ENCODE peak calls at places on chromosomes 1 and 21, in four cellular contexts. One of them, this sample, is unnamed.
A peak's percentile ranks its signal among the peaks of the same experiment; 100 is the strongest.

GRCh38 chr1:175155936-175156335 is 36.6 kb downstream of the KIAA0040 start:
- DNase-seq in neural crest cell: no peak
- DNase-seq in PC-3: no peak
- DNase-seq in HFF-Myc: no peak
- DNase-seq in this sample: no peak

GRCh38 chr1:25744140-25744581 is 55.8 kb upstream of the SELENON start:
- DNase-seq in PC-3: peak; percentile 60
- DNase-seq in neural crest cell: no peak
- DNase-seq in HFF-Myc: peak; percentile 3
- DNase-seq in this sample: peak; percentile 90

GRCh38 chr1:2356401-2356800 is 35.0 kb downstream of the MORN1 start:
- DNase-seq in neural crest cell: no peak
- DNase-seq in HFF-Myc: no peak
- DNase-seq in PC-3: no peak
- DNase-seq in this sample: no peak

GRCh38 chr1:35210306-35211112 is 17.6 kb upstream of the SFPQ start:
- DNase-seq in PC-3: no peak
- DNase-seq in HFF-Myc: no peak
- DNase-seq in neural crest cell: no peak
- DNase-seq in this sample: no peak

GRCh38 chr1:175808573-175808972 is 65.2 kb upstream of the TNR start:
- DNase-seq in neural crest cell: no peak
- DNase-seq in HFF-Myc: no peak
- DNase-seq in PC-3: no peak
- DNase-seq in this sample: no peak

GRCh38 chr1:54372978-54373377 is 33.2 kb downstream of the SSBP3 start:
- DNase-seq in HFF-Myc: no peak
- DNase-seq in PC-3: no peak
- DNase-seq in neural crest cell: no peak
- DNase-seq in this sample: no peak

GRCh38 chr21:44547656-44548331 is 3.5 kb downstream of the KRTAP10-2 start:
- DNase-seq in HFF-Myc: no peak
- DNase-seq in neural crest cell: no peak
- DNase-seq in PC-3: no peak
- DNase-seq in this sample: no peak

GRCh38 chr1:32303997-32304622 is 12.2 kb downstream of the HDAC1 start:
- DNase-seq in PC-3: no peak
- DNase-seq in HFF-Myc: no peak
- DNase-seq in neural crest cell: no peak
- DNase-seq in this sample: peak; percentile 56

GRCh38 chr1:44531785-44532566 is 126.9 kb downstream of the RNF220 start:
- DNase-seq in PC-3: peak; percentile 93
- DNase-seq in neural crest cell: no peak
- DNase-seq in HFF-Myc: peak; percentile 44
- DNase-seq in this sample: peak; percentile 55

GRCh38 chr1:81808760-81809159 is 8.0 kb downstream of the ADGRL2 start:
- DNase-seq in neural crest cell: no peak
- DNase-seq in PC-3: peak; percentile 33
- DNase-seq in HFF-Myc: no peak
- DNase-seq in this sample: peak; percentile 37

GRCh38 chr1:29835486-29836273 is 599.4 kb downstream of the PTPRU start:
- DNase-seq in HFF-Myc: no peak
- DNase-seq in PC-3: no peak
- DNase-seq in neural crest cell: no peak
- DNase-seq in this sample: no peak

GRCh38 chr1:183537405-183537804 is 52.9 kb downstream of the NCF2 start:
- DNase-seq in PC-3: peak; percentile 45
- DNase-seq in HFF-Myc: no peak
- DNase-seq in neural crest cell: no peak
- DNase-seq in this sample: no peak

GRCh38 chr1:212621830-212622315 is 13.3 kb downstream of the ATF3 start:
- DNase-seq in neural crest cell: no peak
- DNase-seq in HFF-Myc: no peak
- DNase-seq in PC-3: no peak
- DNase-seq in this sample: no peak

GRCh38 chr1:199736646-199737045 is 290.9 kb upstream of the NR5A2 start:
- DNase-seq in HFF-Myc: no peak
- DNase-seq in neural crest cell: no peak
- DNase-seq in PC-3: no peak
- DNase-seq in this sample: no peak

GRCh38 chr1:222821239-222821638 is 6.4 kb downstream of the DISP1 start:
- DNase-seq in HFF-Myc: no peak
- DNase-seq in neural crest cell: no peak
- DNase-seq in PC-3: no peak
- DNase-seq in this sample: no peak

GRCh38 chr1:36239941-36240637 is 15.8 kb downstream of the THRAP3 start:
- DNase-seq in HFF-Myc: no peak
- DNase-seq in neural crest cell: no peak
- DNase-seq in PC-3: no peak
- DNase-seq in this sample: peak; percentile 67

GRCh38 chr1:61887921-61888564 is 145.8 kb downstream of the PATJ start:
- DNase-seq in PC-3: no peak
- DNase-seq in HFF-Myc: no peak
- DNase-seq in neural crest cell: no peak
- DNase-seq in this sample: peak; percentile 43

GRCh38 chr1:214319930-214320329 is 39.0 kb downstream of the SMYD2 start:
- DNase-seq in HFF-Myc: no peak
- DNase-seq in PC-3: no peak
- DNase-seq in neural crest cell: no peak
- DNase-seq in this sample: no peak

GRCh38 chr1:245590726-245591125 is 435.9 kb downstream of the KIF26B start:
- DNase-seq in HFF-Myc: no peak
- DNase-seq in neural crest cell: no peak
- DNase-seq in PC-3: no peak
- DNase-seq in this sample: no peak

GRCh38 chr21:44761011-44761729 is 40.5 kb downstream of the UBE2G2 start:
- DNase-seq in PC-3: peak; percentile 39
- DNase-seq in HFF-Myc: no peak
- DNase-seq in neural crest cell: no peak
- DNase-seq in this sample: no peak

GRCh38 chr1:158806909-158807601 is 24.1 kb upstream of the MNDA start:
- DNase-seq in neural crest cell: no peak
- DNase-seq in HFF-Myc: no peak
- DNase-seq in PC-3: no peak
- DNase-seq in this sample: peak; percentile 12

DNA sequence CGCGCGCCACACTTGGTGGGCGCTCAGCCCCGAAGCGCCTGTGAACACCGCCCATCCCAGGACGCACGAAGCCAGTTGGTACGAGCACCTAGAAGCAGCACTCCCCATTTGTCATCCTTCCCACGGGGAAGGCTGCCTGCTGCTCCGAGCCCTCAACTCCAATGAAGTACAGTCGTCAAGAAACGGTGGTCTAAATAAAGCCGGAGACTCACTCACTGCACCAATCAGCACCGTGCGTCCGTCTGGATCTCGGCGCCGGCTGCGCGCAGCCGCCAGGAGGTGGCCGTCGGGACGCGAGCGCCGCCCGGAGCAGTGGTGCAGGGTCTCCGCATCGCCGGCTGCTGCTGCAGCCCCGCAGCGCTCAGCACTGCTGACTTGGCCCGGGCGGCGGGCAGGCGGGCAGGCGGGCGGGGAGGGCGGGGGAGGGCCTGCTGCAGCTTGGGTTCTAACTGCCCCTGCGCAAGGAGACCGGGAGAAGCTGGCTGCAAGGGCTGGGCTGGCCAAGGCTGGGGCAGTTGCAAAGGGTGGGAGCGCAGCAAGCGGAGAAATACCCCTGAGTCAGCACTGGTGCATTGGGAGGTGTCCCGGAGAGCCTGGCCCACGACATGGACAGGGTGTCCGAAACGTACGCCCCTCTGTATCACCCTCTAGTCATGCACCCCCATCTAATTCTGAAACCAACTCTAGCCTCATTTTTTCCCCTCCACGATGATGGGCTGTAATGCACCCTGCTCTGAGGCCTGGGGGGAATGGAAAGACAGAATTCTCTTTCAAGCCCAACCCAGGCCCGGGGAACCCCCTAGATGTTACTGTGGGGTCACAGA is 35.8 kb upstream of the H6PD start:
- DNase-seq in HFF-Myc: no peak
- DNase-seq in neural crest cell: peak; percentile 48
- DNase-seq in PC-3: no peak
- DNase-seq in this sample: peak; percentile 49
- TF ChIP-seq CTCF in HFF-Myc: peak; percentile 19
- TF ChIP-seq CTCF in neural crest cell: peak; percentile 47
- TF ChIP-seq CTCF in PC-3: no peak
- TF ChIP-seq CTCF in this sample: no peak

DNA sequence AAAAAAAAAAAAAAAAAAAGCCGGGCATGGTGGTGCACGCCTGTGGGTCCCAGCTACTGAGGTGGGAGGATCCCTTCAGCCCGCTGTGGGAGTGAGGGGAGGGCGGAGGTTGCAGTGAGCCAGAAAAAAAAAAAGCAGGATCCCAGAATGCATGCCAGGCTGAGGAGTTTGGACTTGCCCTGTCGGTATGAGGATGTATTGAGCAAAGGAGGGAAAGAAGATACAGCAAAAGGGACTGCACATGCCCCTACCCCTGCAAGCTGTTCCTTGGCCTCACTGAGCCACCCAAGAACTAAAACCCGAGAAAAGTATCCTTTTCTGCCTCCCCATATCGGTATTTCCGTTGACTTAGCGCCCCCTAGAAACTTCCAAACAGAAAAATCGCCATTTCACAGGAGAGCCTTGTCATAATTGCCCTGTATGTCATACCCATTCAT is 1.3 kb upstream of the GPATCH4 start:
- DNase-seq in neural crest cell: no peak
- DNase-seq in PC-3: peak; percentile 33
- DNase-seq in HFF-Myc: no peak
- DNase-seq in this sample: no peak
- TF ChIP-seq CTCF in neural crest cell: peak; percentile 45
- TF ChIP-seq CTCF in PC-3: peak; percentile 70
- TF ChIP-seq CTCF in HFF-Myc: peak; percentile 54
- TF ChIP-seq CTCF in this sample: peak; percentile 39

DNA sequence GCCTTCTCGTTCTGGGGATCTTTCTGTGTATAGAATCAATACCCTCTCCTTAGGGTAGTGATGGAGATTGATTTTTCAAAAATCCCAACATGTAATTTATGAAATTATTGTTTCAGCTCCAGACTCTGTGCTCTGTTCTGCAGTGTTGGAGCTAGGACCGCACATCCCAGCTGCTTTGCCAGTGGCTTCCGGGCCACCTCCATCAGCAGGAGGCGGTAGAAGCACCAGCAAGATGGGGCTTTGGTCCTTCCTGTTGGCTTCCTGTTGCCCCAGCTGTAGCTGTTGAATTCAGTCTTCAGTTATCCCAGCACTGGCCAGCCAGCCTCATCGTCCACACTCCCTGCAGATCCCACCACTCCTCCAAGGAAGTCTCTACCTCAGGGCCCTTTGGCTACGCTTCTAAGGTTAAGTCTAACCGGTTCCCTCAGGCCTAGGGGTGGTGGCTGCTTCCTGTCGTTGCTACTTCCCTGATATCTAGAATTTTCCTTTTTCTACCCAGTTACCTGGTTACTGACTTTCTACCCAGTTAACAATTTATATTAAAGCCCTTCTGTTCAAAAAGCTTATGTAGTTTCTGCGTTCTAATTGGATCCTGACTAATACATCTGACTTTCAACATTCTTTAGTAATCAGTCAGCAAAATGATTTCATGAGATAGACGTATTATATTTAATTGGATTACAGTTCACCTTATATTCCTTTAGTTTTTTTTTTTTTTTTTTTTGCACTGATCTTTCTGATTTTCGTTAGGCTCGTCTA is 24.6 kb downstream of the GALNT2 start:
- DNase-seq in PC-3: peak; percentile 99
- DNase-seq in neural crest cell: no peak
- DNase-seq in HFF-Myc: no peak
- DNase-seq in this sample: peak; percentile 56
- TF ChIP-seq CTCF in PC-3: peak; percentile 78
- TF ChIP-seq CTCF in neural crest cell: no peak
- TF ChIP-seq CTCF in HFF-Myc: peak; percentile 17
- TF ChIP-seq CTCF in this sample: no peak

GRCh38 chr1:18955442-18956188 is 861 bp downstream of the IFFO2 start:
- DNase-seq in PC-3: peak; percentile 39
- DNase-seq in neural crest cell: peak; percentile 29
- DNase-seq in HFF-Myc: no peak
- DNase-seq in this sample: peak; percentile 38
- TF ChIP-seq CTCF in PC-3: no peak
- TF ChIP-seq CTCF in neural crest cell: peak; percentile 21
- TF ChIP-seq CTCF in HFF-Myc: no peak
- TF ChIP-seq CTCF in this sample: no peak

GRCh38 chr1:26832249-26832960 is 5.9 kb downstream of the ZDHHC18 start:
- DNase-seq in HFF-Myc: no peak
- DNase-seq in PC-3: no peak
- DNase-seq in neural crest cell: no peak
- DNase-seq in this sample: no peak

GRCh38 chr1:26831546-26832248 is 5.2 kb downstream of the ZDHHC18 start:
- DNase-seq in PC-3: peak; percentile 72
- DNase-seq in neural crest cell: no peak
- DNase-seq in HFF-Myc: no peak
- DNase-seq in this sample: peak; percentile 25

GRCh38 chr1:26831059-26831458 is 4.6 kb downstream of the ZDHHC18 start:
- DNase-seq in PC-3: no peak
- DNase-seq in neural crest cell: no peak
- DNase-seq in HFF-Myc: no peak
- DNase-seq in this sample: no peak

GRCh38 chr1:26829214-26829911 is 2.9 kb downstream of the ZDHHC18 start:
- DNase-seq in PC-3: no peak
- DNase-seq in neural crest cell: no peak
- DNase-seq in HFF-Myc: no peak
- DNase-seq in this sample: no peak

DNA sequence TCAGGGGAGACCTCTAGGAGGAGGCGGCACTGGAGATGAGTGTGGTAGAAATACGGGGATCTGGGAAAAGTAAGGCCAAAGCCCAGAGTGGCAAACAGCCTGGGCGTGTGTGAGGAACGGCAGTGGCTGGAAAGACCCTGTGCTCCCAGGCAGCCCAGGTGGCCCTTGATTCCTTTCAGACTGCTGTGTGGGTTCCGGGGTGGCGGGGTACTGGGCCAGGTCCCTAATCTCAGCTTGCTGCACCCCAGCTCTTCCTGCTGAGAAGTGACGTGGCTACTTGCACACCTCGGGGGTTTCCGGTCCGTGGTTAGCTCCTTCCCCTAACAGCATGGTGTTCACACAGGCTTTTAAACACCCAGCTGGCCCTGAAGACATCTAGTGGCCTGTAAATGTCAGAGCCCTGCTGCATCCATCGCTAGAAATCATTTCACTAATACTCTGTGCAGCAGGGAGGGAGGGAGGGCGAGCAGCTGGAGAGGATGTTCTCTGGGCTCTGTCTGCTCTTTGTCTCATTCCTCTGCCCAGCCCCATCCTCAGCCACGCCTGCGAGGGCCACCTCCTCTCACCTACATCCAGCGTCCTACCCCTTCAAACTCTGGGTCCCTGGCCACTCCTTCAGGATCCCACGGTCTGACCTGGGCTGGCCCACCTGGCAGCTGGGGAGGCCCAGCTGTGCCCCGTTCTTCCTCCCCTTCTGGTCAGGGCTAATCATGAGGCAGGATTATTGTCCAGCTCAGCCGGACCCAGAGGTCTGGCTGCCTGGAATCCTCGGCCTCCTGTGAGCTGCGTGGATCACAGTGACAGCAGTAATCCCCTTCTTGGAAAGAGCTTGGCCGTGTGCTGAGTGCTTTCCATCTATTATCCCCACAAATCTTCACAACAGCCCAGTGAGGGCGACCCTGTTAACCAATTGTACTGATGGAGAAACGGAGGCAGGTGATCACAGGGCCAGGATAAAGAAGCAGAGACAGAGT is 7.2 kb downstream of the ZDHHC18 start:
- DNase-seq in neural crest cell: no peak
- DNase-seq in PC-3: no peak
- DNase-seq in HFF-Myc: no peak
- DNase-seq in this sample: no peak
- TF ChIP-seq CTCF in neural crest cell: no peak
- TF ChIP-seq CTCF in PC-3: no peak
- TF ChIP-seq CTCF in HFF-Myc: no peak
- TF ChIP-seq CTCF in this sample: no peak